ENCODE peak calls at places on chromosomes 7 and 10, in five cellular contexts. S is AG08395; X is central memory CD8-positive, alpha-beta T cell; Q is activated CD4-positive, alpha-beta T cell treated with anti-CD3 and anti-CD28 coated beads, Interleukin-2, amount 50 U/mL, for 1 hour; E is HT1080. M is an unnamed sample.
A peak's percentile ranks its signal among the peaks of the same experiment; 100 is the strongest.

GRCh38 chr7:14999331-14999730 is 96.8 kb upstream of the DGKB start:
- DNase-seq in Q (no peak), S (no peak), X (no peak), E (peak; percentile 42), M (no peak)

GRCh38 chr7:88395720-88396119 is 89.0 kb upstream of the STEAP4 start:
- DNase-seq in X (no peak), E (no peak), Q (no peak), S (no peak), M (no peak)

GRCh38 chr7:98110249-98111022 is 3.8 kb downstream of the LMTK2 start:
- DNase-seq in S (no peak), E (no peak), X (no peak), Q (no peak), M (no peak)

GRCh38 chr7:102146989-102147388 is 139.7 kb upstream of the SH2B2 start:
- DNase-seq in Q (no peak), X (no peak), E (no peak), S (no peak), M (no peak)

GRCh38 chr10:77236700-77237099 is 400.9 kb downstream of the KCNMA1 start:
- DNase-seq in S (no peak), Q (no peak), X (no peak), E (peak; percentile 81), M (no peak)

GRCh38 chr7:151877911-151878835 is 1.3 kb upstream of the PRKAG2 start:
- DNase-seq in E (no peak), X (no peak), Q (peak; percentile 5), S (no peak), M (no peak)

GRCh38 chr10:122056431-122057094 is 67.6 kb downstream of the TACC2 start:
- DNase-seq in Q (no peak), S (no peak), E (peak; percentile 69), X (no peak), M (no peak)

GRCh38 chr7:131692131-131692960 is 135.9 kb upstream of the PODXL start:
- DNase-seq in Q (peak; percentile 14), E (peak; percentile 62), X (no peak), S (peak; percentile 64), M (no peak)

GRCh38 chr10:130190737-130191115 is 54.5 kb downstream of the GLRX3 start:
- DNase-seq in X (no peak), E (no peak), S (no peak), Q (no peak), M (no peak)

GRCh38 chr7:18119985-18120384 is 92.3 kb upstream of the PRPS1L1 start:
- DNase-seq in X (no peak), Q (no peak), E (peak; percentile 16), S (no peak), M (no peak)

GRCh38 chr7:128915271-128915819 is 4.8 kb upstream of the KCP start:
- DNase-seq in S (no peak), E (no peak), X (no peak), Q (no peak), M (no peak)

GRCh38 chr7:149126662-149127321 is 668 bp upstream of the ZNF425 start:
- DNase-seq in E (peak; percentile 54), X (no peak), S (peak; percentile 49), Q (peak; percentile 33), M (no peak)

GRCh38 chr7:2022021-2022409 is 210.7 kb downstream of the MAD1L1 start:
- DNase-seq in S (no peak), Q (no peak), E (no peak), X (no peak), M (no peak)

GRCh38 chr7:132261296-132261695 is 315.0 kb downstream of the PLXNA4 start:
- DNase-seq in X (no peak), Q (no peak), S (no peak), E (no peak), M (no peak)